ENCODE peak calls at places on chromosomes 4 and X, in nine cellular contexts. W is neural crest cell, E is brain microvascular endothelial cell, B is fibroblast of lung, Q is GM10248, P is PC-9, F is GM12864, Y is A673, L is keratinocyte. D is an unnamed sample.

GRCh38 chr4:38728651-38729141 is 54.1 kb downstream of the TLR10 start:
- DNase-seq in W (no peak), E (no peak), B (no peak), Q (no peak), P (peak; percentile 87), F (no peak), Y (no peak), L (no peak), D (no peak)

GRCh38 chrX:45050558-45050957 is 150.1 kb downstream of the DIPK2B start:
- DNase-seq in W (no peak), E (no peak), B (no peak), Q (peak; percentile 16), P (no peak), F (no peak), Y (no peak), L (no peak), D (no peak)

GRCh38 chr4:153346563-153346962 is 2.1 kb downstream of the MND1 start:
- DNase-seq in W (no peak), E (no peak), B (peak; percentile 33), Q (no peak), P (no peak), F (no peak), Y (peak; percentile 53), L (no peak), D (no peak)

GRCh38 chr4:81632581-81633247 is 161.0 kb upstream of the RASGEF1B start:
- DNase-seq in W (no peak), E (no peak), B (no peak), Q (no peak), P (peak; percentile 6), F (no peak), Y (no peak), L (peak; percentile 82), D (no peak)

GRCh38 chr4:150224896-150225591 is 146.8 kb downstream of the DCLK2 start:
- DNase-seq in W (no peak), E (peak; percentile 93), B (peak; percentile 93), Q (no peak), P (no peak), F (no peak), Y (peak; percentile 55), L (no peak), D (no peak)

GRCh38 chr4:107736924-107737448 is 17.0 kb upstream of the PAPSS1 start:
- DNase-seq in W (peak; percentile 68), E (no peak), B (peak; percentile 60), Q (peak; percentile 48), P (no peak), F (no peak), Y (peak; percentile 69), L (no peak), D (no peak)

GRCh38 chrX:155026420-155026726 is 271 bp upstream of the FUNDC2 start:
- DNase-seq in W (no peak), E (no peak), B (no peak), Q (no peak), P (no peak), F (no peak), Y (no peak), L (no peak), D (no peak)

GRCh38 chr4:8459867-8460453 is 19.4 kb downstream of the TRMT44 start:
- DNase-seq in W (no peak), E (no peak), B (no peak), Q (no peak), P (peak; percentile 41), F (no peak), Y (no peak), L (no peak), D (no peak)

GRCh38 chr4:40525811-40526598 is 103.7 kb downstream of the RBM47 start:
- DNase-seq in W (no peak), E (peak; percentile 57), B (peak; percentile 90), Q (no peak), P (peak; percentile 55), F (no peak), Y (peak; percentile 15), L (no peak), D (no peak)

GRCh38 chr4:95181446-95182306 is 367.1 kb downstream of the UNC5C start:
- DNase-seq in W (no peak), E (peak; percentile 94), B (no peak), Q (no peak), P (no peak), F (no peak), Y (no peak), L (no peak), D (no peak)

GRCh38 chr4:112153222-112153791 is 8.1 kb downstream of the FAM241A start:
- DNase-seq in W (no peak), E (no peak), B (no peak), Q (no peak), P (no peak), F (no peak), Y (peak; percentile 42), L (no peak), D (no peak)

GRCh38 chr4:101086801-101087586 is 260.3 kb downstream of the PPP3CA start:
- DNase-seq in W (no peak), E (no peak), B (no peak), Q (no peak), P (no peak), F (no peak), Y (peak; percentile 22), L (no peak), D (no peak)

DNA sequence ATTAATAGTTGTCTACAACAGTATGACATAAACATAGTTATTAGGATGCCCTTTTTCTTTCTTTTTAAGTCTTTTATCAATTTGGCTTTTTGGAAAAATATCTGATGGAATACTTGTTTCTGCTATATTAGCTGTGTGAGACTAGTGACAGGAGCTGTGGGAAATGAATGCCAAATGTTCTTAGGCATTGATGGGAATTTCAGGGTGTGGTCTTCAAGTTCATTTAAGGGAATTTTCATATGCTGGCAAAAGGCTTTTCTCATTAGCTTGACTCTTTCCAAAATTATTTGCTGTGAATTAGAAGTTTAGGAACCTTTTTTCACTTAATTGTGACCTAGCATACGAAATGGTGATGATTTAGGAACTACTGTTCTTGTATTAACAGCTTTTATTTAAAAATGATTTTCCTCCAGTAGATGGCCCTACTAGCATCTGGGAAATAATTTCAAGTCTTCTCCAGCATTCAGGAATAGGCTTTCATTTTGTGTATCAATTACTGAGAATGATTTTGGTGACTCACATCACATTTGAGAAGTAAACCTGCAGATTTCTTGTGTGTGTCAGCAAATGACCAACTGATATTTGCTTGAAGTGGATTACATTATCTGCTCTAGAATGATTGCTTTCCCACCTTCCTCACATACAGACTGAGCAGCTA is 70.9 kb downstream of the HTT start:
- DNase-seq in W (no peak), E (no peak), B (peak; percentile 60), Q (no peak), P (no peak), F (no peak), Y (peak; percentile 40), L (no peak), D (no peak)
- TF ChIP-seq CTCF in W (peak; percentile 29), E (peak; percentile 7), B (peak; percentile 26), Q (no peak), P (no peak), F (no peak), Y (peak; percentile 37), L (no peak), D (no peak)

DNA sequence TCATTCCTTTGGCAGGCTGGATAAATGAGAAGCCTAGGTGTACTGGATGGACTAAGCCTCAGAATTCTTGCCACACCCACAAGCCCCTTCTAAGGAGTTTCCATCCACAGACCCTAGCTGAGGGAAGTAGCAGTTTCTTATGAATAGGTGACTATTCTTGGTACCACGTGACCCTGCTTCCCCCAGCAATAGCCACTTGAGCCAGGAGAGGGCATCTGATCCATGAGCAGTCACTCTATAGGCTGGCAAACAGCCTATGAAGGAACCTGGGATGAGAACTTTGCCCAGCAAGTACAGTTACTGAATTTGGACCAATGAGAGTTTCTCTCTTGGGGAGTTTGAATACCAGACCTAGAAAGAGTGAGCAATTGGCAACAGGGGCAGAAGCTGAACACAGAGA is 84.0 kb downstream of the RTL9 start:
- DNase-seq in W (no peak), E (peak; percentile 6), B (peak; percentile 10), Q (no peak), P (peak; percentile 19), F (no peak), Y (peak; percentile 65), L (no peak), D (peak; percentile 4)
- TF ChIP-seq CTCF in W (peak; percentile 50), E (peak; percentile 56), B (peak; percentile 35), Q (no peak), P (peak; percentile 66), F (peak; percentile 47), Y (peak; percentile 51), L (peak; percentile 40), D (peak; percentile 44)

GRCh38 chr4:113978561-113979156 is 788 bp downstream of the ARSJ start:
- DNase-seq in W (no peak), E (no peak), B (peak; percentile 45), Q (no peak), P (no peak), F (no peak), Y (no peak), L (no peak), D (no peak)
- TF ChIP-seq CTCF in W (no peak), E (peak; percentile 6), B (no peak), Q (no peak), P (no peak), F (no peak), Y (no peak), L (no peak), D (no peak)

GRCh38 chr4:86893136-86893535 is 914 bp upstream of the C4orf36 start:
- DNase-seq in W (no peak), E (no peak), B (no peak), Q (no peak), P (no peak), F (no peak), Y (no peak), L (no peak), D (no peak)

GRCh38 chr4:86892639-86892965 is 380 bp upstream of the C4orf36 start:
- DNase-seq in W (no peak), E (no peak), B (peak; percentile 38), Q (no peak), P (no peak), F (no peak), Y (no peak), L (no peak), D (no peak)

GRCh38 chr4:86894465-86894864 is 2.2 kb upstream of the C4orf36 start:
- DNase-seq in W (no peak), E (peak; percentile 9), B (no peak), Q (no peak), P (no peak), F (no peak), Y (no peak), L (no peak), D (no peak)

GRCh38 chr4:86895692-86896488 is 3.7 kb upstream of the C4orf36 start:
- DNase-seq in W (peak; percentile 18), E (peak; percentile 61), B (peak; percentile 81), Q (peak; percentile 60), P (no peak), F (no peak), Y (peak; percentile 74), L (no peak), D (peak; percentile 32)

GRCh38 chr4:86891785-86892638 is at the start of gene C4orf36:
- DNase-seq in W (peak; percentile 59), E (peak; percentile 23), B (peak; percentile 45), Q (peak; percentile 63), P (peak; percentile 80), F (no peak), Y (peak; percentile 80), L (peak; percentile 66), D (peak; percentile 76)
- TF ChIP-seq CTCF in W (no peak), E (peak; percentile 14), B (no peak), Q (no peak), P (no peak), F (no peak), Y (no peak), L (peak; percentile 29), D (no peak)

GRCh38 chr4:4524364-4524763 is 17.5 kb downstream of the STX18 start:
- DNase-seq in W (no peak), E (no peak), B (peak; percentile 20), Q (peak; percentile 64), P (no peak), F (peak; percentile 72), Y (peak; percentile 23), L (no peak), D (peak; percentile 44)
- TF ChIP-seq CTCF in W (peak; percentile 24), E (peak; percentile 37), B (peak; percentile 20), Q (peak; percentile 22), P (no peak), F (peak; percentile 52), Y (no peak), L (no peak), D (peak; percentile 45)

D was measured in GM06990.